ENCODE peak calls at places on chromosome 4, in nine cellular contexts. X, V, U, N, W, Q, S, H and Z are unnamed samples.

GRCh38 chr4:176545886-176546285 is 226.1 kb downstream of the SPCS3 start:
- DNase-seq in W (no peak), U (no peak), N (no peak), Q (peak; percentile 41), X (no peak), S (peak; percentile 49), V (no peak), H (peak; percentile 38), Z (no peak)

GRCh38 chr4:106494066-106494465 is 125.5 kb upstream of the GIMD1 start:
- DNase-seq in Q (peak; percentile 74), X (no peak), W (no peak), S (peak; percentile 61), U (no peak), V (no peak), N (no peak), H (no peak), Z (no peak)

GRCh38 chr4:150268444-150268843 is 190.2 kb downstream of the DCLK2 start:
- DNase-seq in H (peak; percentile 27), Q (peak; percentile 27), N (no peak), W (no peak), X (no peak), S (no peak), V (no peak), U (no peak), Z (no peak)

GRCh38 chr4:55321707-55322264 is 24.3 kb upstream of the SRD5A3 start:
- DNase-seq in W (no peak), U (peak; percentile 68), H (peak; percentile 93), V (peak; percentile 63), S (peak; percentile 78), N (peak; percentile 32), Q (peak; percentile 88), X (no peak), Z (no peak)

GRCh38 chr4:175934492-175934891 is 122.4 kb upstream of the GPM6A start:
- DNase-seq in V (no peak), S (no peak), X (no peak), W (no peak), N (no peak), H (no peak), Q (no peak), U (no peak), Z (no peak)

GRCh38 chr4:18529482-18529881 is 507.9 kb upstream of the LCORL start:
- DNase-seq in N (no peak), X (no peak), Q (no peak), H (no peak), V (no peak), U (no peak), S (no peak), W (no peak), Z (no peak)

GRCh38 chr4:6229095-6229494 is 28.7 kb upstream of the JAKMIP1 start:
- DNase-seq in N (no peak), S (no peak), V (no peak), X (no peak), W (no peak), Q (no peak), H (no peak), U (no peak), Z (no peak)

GRCh38 chr4:16684083-16684482 is 214.4 kb downstream of the LDB2 start:
- DNase-seq in U (no peak), X (no peak), N (no peak), H (peak; percentile 95), V (no peak), S (peak; percentile 86), W (no peak), Q (peak; percentile 84), Z (no peak)

GRCh38 chr4:185165605-185166063 is 22.6 kb downstream of the SLC25A4 start:
- DNase-seq in S (peak; percentile 65), U (no peak), V (no peak), N (no peak), X (no peak), Q (peak; percentile 77), H (peak; percentile 87), W (no peak), Z (no peak)